ENCODE peak calls at places on chromosomes 7 and 10, in ten cellular contexts. I is NCI-H345; D is esophagus squamous epithelium; S is activated effector memory CD4-positive, alpha-beta T cell treated with anti-CD3 and anti-CD28 coated beads, Interleukin-2, amount 50 U/mL, for 16 hours; Z is testis; A is GM04503; U is T-helper 1 cell; N is cerebellum; G is A172; Q is HFFc6. X is an unnamed sample.
A peak's percentile ranks its signal among the peaks of the same experiment; 100 is the strongest.

GRCh38 chr10:87531908-87532622 is 27.4 kb downstream of the MINPP1 start:
- DNase-seq in I (no peak), D (no peak), S (no peak), Z (peak; percentile 40), A (no peak), U (no peak), N (no peak), G (no peak), Q (peak; percentile 14), X (peak; percentile 71)

GRCh38 chr7:778271-778967 is 51.3 kb upstream of the PRKAR1B start:
- DNase-seq in I (peak; percentile 85), D (no peak), S (no peak), Z (no peak), A (no peak), U (no peak), N (no peak), G (peak; percentile 34), Q (no peak), X (no peak)

GRCh38 chr10:133033742-133034048 is 54.0 kb upstream of the ADGRA1 start:
- DNase-seq in I (no peak), D (no peak), S (no peak), Z (no peak), A (no peak), U (no peak), N (no peak), G (no peak), Q (no peak), X (no peak)

GRCh38 chr7:116812905-116813304 is 49.5 kb upstream of the CAPZA2 start:
- DNase-seq in I (no peak), D (no peak), S (no peak), Z (no peak), A (no peak), U (no peak), N (no peak), G (no peak), Q (no peak), X (peak; percentile 28)

GRCh38 chr10:132364594-132364970 is 32.4 kb upstream of the PWWP2B start:
- DNase-seq in I (no peak), D (no peak), S (peak; percentile 79), Z (no peak), A (no peak), U (no peak), N (no peak), G (no peak), Q (no peak), X (no peak)

GRCh38 chr10:7027913-7028808 is 382.7 kb downstream of the SFMBT2 start:
- DNase-seq in I (no peak), D (no peak), S (no peak), Z (no peak), A (no peak), U (no peak), N (no peak), G (peak; percentile 67), Q (no peak), X (peak; percentile 75)

GRCh38 chr10:1057106-1057657 is 997 bp downstream of the WDR37 start:
- DNase-seq in I (no peak), D (no peak), S (no peak), Z (peak; percentile 29), A (no peak), U (no peak), N (no peak), G (no peak), Q (no peak), X (no peak)

GRCh38 chr10:117884592-117884991 is 162.1 kb downstream of the RAB11FIP2 start:
- DNase-seq in I (no peak), D (no peak), S (no peak), Z (no peak), A (no peak), U (no peak), N (no peak), G (no peak), Q (no peak), X (no peak)

GRCh38 chr7:34181271-34181958 is 276.1 kb downstream of the BMPER start:
- DNase-seq in I (no peak), D (no peak), S (no peak), Z (no peak), A (no peak), U (no peak), N (no peak), G (no peak), Q (no peak), X (no peak)

GRCh38 chr10:97724341-97724941 is 10.9 kb downstream of the MARVELD1 start:
- DNase-seq in I (no peak), D (no peak), S (no peak), Z (no peak), A (peak; percentile 65), U (no peak), N (no peak), G (no peak), Q (peak; percentile 59), X (peak; percentile 85)

GRCh38 chr7:20030915-20031362 is 186.2 kb downstream of the MACC1 start:
- DNase-seq in I (no peak), D (no peak), S (no peak), Z (no peak), A (peak; percentile 55), U (no peak), N (no peak), G (peak; percentile 73), Q (peak; percentile 8), X (peak; percentile 36)

GRCh38 chr7:64993901-64994300 is 3.1 kb upstream of the ZNF117 start:
- DNase-seq in I (no peak), D (no peak), S (no peak), Z (no peak), A (no peak), U (no peak), N (no peak), G (no peak), Q (no peak), X (no peak)

GRCh38 chr10:52955337-52955736 is 182.8 kb upstream of the MBL2 start:
- DNase-seq in I (no peak), D (no peak), S (no peak), Z (no peak), A (no peak), U (no peak), N (no peak), G (no peak), Q (no peak), X (no peak)

GRCh38 chr10:44102726-44103255 is 282.1 kb downstream of the CXCL12 start:
- DNase-seq in I (no peak), D (no peak), S (no peak), Z (no peak), A (no peak), U (no peak), N (no peak), G (peak; percentile 55), Q (peak; percentile 75), X (no peak)

GRCh38 chr7:2473496-2474180 is 2.6 kb downstream of the GRIFIN start:
- DNase-seq in I (no peak), D (no peak), S (no peak), Z (no peak), A (no peak), U (no peak), N (no peak), G (no peak), Q (no peak), X (no peak)

GRCh38 chr10:112949875-112950507 is at the start of gene TCF7L2:
- DNase-seq in I (peak; percentile 88), D (peak; percentile 79), S (peak; percentile 85), Z (peak; percentile 99), A (peak; percentile 82), U (peak; percentile 53), N (peak; percentile 56), G (peak; percentile 95), Q (peak; percentile 90), X (peak; percentile 98)

GRCh38 chr10:33239257-33239656 is 95.2 kb downstream of the NRP1 start:
- DNase-seq in I (no peak), D (no peak), S (no peak), Z (no peak), A (no peak), U (no peak), N (no peak), G (no peak), Q (no peak), X (no peak)